ENCODE peak calls at places on chromosomes 5 and 9, in eight cellular contexts. B is body of pancreas; Y is ascending aorta; E is ovary; N is CD8-positive, alpha-beta T cell; M is endodermal cell; D is psoas muscle; F is PC-3. X is an unnamed sample.

GRCh38 chr5:132246806-132247205 is 10.7 kb upstream of the PDLIM4 start:
- DNase-seq in Y (no peak), B (no peak), D (no peak), N (no peak), M (no peak), E (no peak), F (no peak), X (no peak)

GRCh38 chr9:122206118-122207046 is 22.4 kb downstream of the LHX6 start:
- DNase-seq in E (no peak), F (peak; percentile 16), N (no peak), B (no peak), M (no peak), Y (no peak), D (no peak), X (no peak)

GRCh38 chr5:38060354-38060753 is 198.0 kb upstream of the EGFLAM start:
- DNase-seq in B (no peak), E (no peak), Y (no peak), M (no peak), F (peak; percentile 58), D (no peak), N (no peak), X (no peak)

GRCh38 chr5:72070519-72070918 is 36.8 kb upstream of the MAP1B start:
- DNase-seq in Y (no peak), N (no peak), D (no peak), F (no peak), B (no peak), E (no peak), M (peak; percentile 64), X (no peak)

GRCh38 chr5:9587135-9587534 is 41.3 kb upstream of the SEMA5A start:
- DNase-seq in M (no peak), Y (no peak), B (no peak), N (no peak), E (no peak), D (no peak), F (no peak), X (no peak)

GRCh38 chr5:112951124-112951702 is 25.4 kb upstream of the DCP2 start:
- DNase-seq in D (no peak), B (no peak), N (no peak), F (no peak), Y (no peak), M (no peak), E (no peak), X (no peak)

GRCh38 chr5:43161244-43161643 is 30.8 kb upstream of the NIM1K start:
- DNase-seq in N (no peak), E (no peak), F (no peak), Y (no peak), B (no peak), M (no peak), D (no peak), X (no peak)

GRCh38 chr5:120808135-120808534 is 344.0 kb downstream of the PRR16 start:
- DNase-seq in Y (no peak), D (no peak), M (no peak), B (no peak), E (no peak), N (no peak), F (no peak), X (no peak)

GRCh38 chr9:39588056-39588814 is 232.8 kb downstream of the SPATA31A1 start:
- DNase-seq in M (no peak), F (no peak), E (no peak), D (peak; percentile 30), B (no peak), N (no peak), Y (no peak), X (no peak)

GRCh38 chr5:53730938-53731337 is 170.5 kb downstream of the NDUFS4 start:
- DNase-seq in B (no peak), F (no peak), N (no peak), E (no peak), M (no peak), Y (no peak), D (no peak), X (no peak)

GRCh38 chr5:180527659-180528058 is 33.5 kb downstream of the CNOT6 start:
- DNase-seq in E (no peak), Y (no peak), B (no peak), D (no peak), F (no peak), N (no peak), M (no peak), X (no peak)

GRCh38 chr5:132657676-132658382 is at the start of gene IL13:
- DNase-seq in Y (no peak), D (no peak), M (no peak), N (no peak), B (no peak), F (no peak), E (no peak), X (no peak)

GRCh38 chr9:127503947-127504886 is 52.9 kb downstream of the LRSAM1 start:
- DNase-seq in N (peak; percentile 82), Y (peak; percentile 44), M (peak; percentile 96), B (peak; percentile 88), E (peak; percentile 89), F (peak; percentile 66), D (peak; percentile 92), X (peak; percentile 91)

GRCh38 chr5:99020698-99021048 is 91.9 kb upstream of the CHD1 start:
- DNase-seq in Y (no peak), B (no peak), E (no peak), N (no peak), M (no peak), D (no peak), F (peak; percentile 35), X (no peak)

GRCh38 chr9:4630836-4631235 is 31.3 kb upstream of the PLPP6 start:
- DNase-seq in E (no peak), Y (no peak), F (no peak), B (no peak), D (no peak), N (no peak), M (no peak), X (no peak)

GRCh38 chr9:112028242-112029221 is 131.9 kb downstream of the UGCG start:
- DNase-seq in N (no peak), M (peak; percentile 31), E (no peak), B (no peak), F (peak; percentile 36), D (no peak), Y (no peak), X (no peak)

DNA sequence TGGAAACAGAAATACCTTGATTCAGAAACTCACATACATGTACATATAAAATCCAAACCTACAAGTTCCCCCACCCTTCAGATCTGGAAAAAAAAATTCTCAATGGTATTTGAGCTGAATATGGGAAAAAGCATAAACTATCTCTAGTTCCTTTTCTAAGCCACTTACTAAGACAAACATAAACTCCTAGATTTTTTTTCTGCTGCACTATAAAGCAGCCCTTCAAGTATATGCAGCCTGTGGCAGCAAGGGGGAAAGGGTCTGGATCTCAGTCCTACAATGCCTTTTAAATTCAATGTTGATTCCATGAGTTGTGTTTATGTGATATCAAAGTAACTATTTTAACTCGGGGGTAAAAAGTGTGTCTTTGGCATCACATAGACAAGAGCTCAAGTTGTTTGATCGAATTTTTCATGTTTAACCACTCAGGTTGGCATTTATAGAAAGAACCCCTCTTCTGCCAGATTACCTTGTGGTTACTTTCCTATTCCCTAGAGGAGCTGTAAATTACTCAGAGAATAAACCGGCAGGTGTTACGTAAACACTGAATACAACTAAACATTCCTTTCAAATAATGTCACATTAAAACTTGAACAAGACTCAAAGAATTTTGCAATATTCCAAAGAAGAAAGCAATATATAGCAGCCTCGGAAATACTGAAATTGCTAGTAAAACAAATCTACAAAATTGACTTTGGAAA is 91.8 kb upstream of the FER start:
- DNase-seq in N (no peak), E (no peak), D (no peak), B (no peak), F (peak; percentile 87), Y (no peak), M (no peak), X (no peak)
- TF ChIP-seq CTCF in N (no peak), E (no peak), D (no peak), B (no peak), F (no peak), Y (no peak), M (no peak), X (no peak)

DNA sequence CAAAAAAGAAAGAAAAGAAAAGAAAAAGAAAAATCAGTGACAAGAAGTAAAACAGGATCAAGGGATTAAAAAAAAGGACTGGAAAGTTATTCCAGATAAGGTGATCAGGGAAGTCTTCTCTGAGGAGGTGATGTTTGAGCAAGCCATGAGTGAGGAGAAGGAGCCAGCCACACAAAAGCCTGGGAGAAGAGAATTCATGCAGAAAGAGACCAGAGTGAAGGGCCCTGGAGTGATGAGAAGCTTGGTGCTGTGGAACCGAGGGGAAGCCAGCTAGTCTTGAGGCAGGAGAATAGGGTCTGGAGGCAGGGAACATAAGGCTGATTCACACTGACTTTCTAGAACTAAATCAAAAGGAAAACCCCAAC is 4.0 kb upstream of the EXOSC2 start:
- DNase-seq in N (no peak), B (no peak), M (no peak), E (no peak), F (no peak), Y (no peak), D (no peak), X (no peak)
- H3K4me3 ChIP-seq in N (no peak overlapping the region), B (no peak overlapping the region), M (no peak overlapping the region), E (peak overlapping the region; percentile 35), F (peak overlapping the region; percentile 73), Y (peak overlapping the region; percentile 58), D (peak overlapping the region; percentile 54), X (peak overlapping the region; percentile 46)

GRCh38 chr9:133512253-133513213 is 12.2 kb downstream of the MYMK start:
- DNase-seq in D (peak; percentile 38), E (peak; percentile 34), Y (no peak), M (no peak), B (no peak), F (no peak), N (no peak), X (no peak)
- H3K27me3 ChIP-seq in D (no peaks in the 10 kb centered on the region), E (no peaks in the 10 kb centered on the region), Y (no peaks in the 10 kb centered on the region), M (no peaks in the 10 kb centered on the region), B (no peaks in the 10 kb centered on the region), F (no peaks in the 10 kb centered on the region), N (no peaks in the 10 kb centered on the region), X (peaks cover 59% of the 10 kb centered on the region)

GRCh38 chr5:170551076-170551475 is 47.3 kb downstream of the KCNIP1 start:
- DNase-seq in Y (no peak), F (no peak), B (no peak), M (peak; percentile 17), N (no peak), E (no peak), D (no peak), X (no peak)

GRCh38 chr5:170553218-170553617 is 49.4 kb downstream of the KCNIP1 start:
- DNase-seq in F (no peak), M (peak; percentile 26), E (no peak), Y (no peak), N (no peak), D (no peak), B (no peak), X (no peak)

GRCh38 chr5:170551622-170552021 is 47.8 kb downstream of the KCNIP1 start:
- DNase-seq in D (no peak), E (no peak), M (no peak), B (no peak), F (no peak), Y (no peak), N (no peak), X (no peak)

GRCh38 chr5:170554566-170555267 is 50.9 kb downstream of the KCNIP1 start:
- DNase-seq in F (no peak), N (no peak), E (no peak), D (no peak), M (peak; percentile 28), B (peak; percentile 9), Y (no peak), X (peak; percentile 55)

GRCh38 chr5:170552486-170553122 is 48.8 kb downstream of the KCNIP1 start:
- DNase-seq in Y (no peak), E (peak; percentile 66), N (no peak), B (peak; percentile 50), D (peak; percentile 82), F (no peak), M (peak; percentile 84), X (peak; percentile 76)
- TF ChIP-seq CTCF in Y (no peak), E (no peak), N (no peak), B (no peak), D (no peak), F (no peak), M (peak; percentile 31), X (no peak)

X was measured in tibial artery.